ENCODE peak calls at places on chromosomes 11 and 22, in five cellular contexts. U is GM20000, T is A549, E is GM13977, Z is PC-3. B is an unnamed sample.

GRCh38 chr11:59142530-59143507 is at the start of gene FAM111A:
- DNase-seq in U (peak), T (peak), E (peak), Z (peak), B (peak)

GRCh38 chr11:131668867-131669780 is 298.7 kb downstream of the NTM start:
- DNase-seq in U (peak), T (peak), E (peak), Z (peak), B (peak)

GRCh38 chr11:34299962-34300350 is 57.9 kb downstream of the ABTB2 start:
- DNase-seq in U (no peak), T (no peak), E (no peak), Z (no peak), B (no peak)

GRCh38 chr22:48925450-48925849 is 902.2 kb downstream of the BRD1 start:
- DNase-seq in U (no peak), T (no peak), E (no peak), Z (no peak), B (no peak)

GRCh38 chr11:72085836-72086475 is 5.3 kb downstream of the LRRC51 start:
- DNase-seq in U (no peak), T (no peak), E (no peak), Z (no peak), B (no peak)

GRCh38 chr11:4523666-4524065 is 21.3 kb upstream of the OR52M1 start:
- DNase-seq in U (no peak), T (no peak), E (no peak), Z (no peak), B (no peak)

GRCh38 chr11:76152086-76152658 is 54.1 kb downstream of the WNT11 start:
- DNase-seq in U (peak), T (peak), E (peak), Z (peak), B (peak)

GRCh38 chr11:843086-843704 is 543 bp downstream of the TSPAN4 start:
- DNase-seq in U (no peak), T (no peak), E (no peak), Z (no peak), B (no peak)

GRCh38 chr22:34281738-34282137 is 361.5 kb upstream of the LARGE1 start:
- DNase-seq in U (no peak), T (no peak), E (no peak), Z (no peak), B (no peak)

GRCh38 chr22:26797910-26798309 is 140.5 kb downstream of the MIAT start:
- DNase-seq in U (no peak), T (peak), E (no peak), Z (no peak), B (no peak)

GRCh38 chr11:120126543-120126942 is 11.4 kb downstream of the TRIM29 start:
- DNase-seq in U (no peak), T (no peak), E (no peak), Z (no peak), B (no peak)

GRCh38 chr11:26201411-26201810 is 130.5 kb upstream of the ANO3 start:
- DNase-seq in U (no peak), T (peak), E (no peak), Z (peak), B (no peak)

GRCh38 chr11:46120361-46120710 is 918 bp downstream of the PHF21A start:
- DNase-seq in U (peak), T (no peak), E (no peak), Z (no peak), B (peak)

GRCh38 chr11:1844221-1845094 is 5.7 kb downstream of the TNNI2 start:
- DNase-seq in U (no peak), T (peak), E (no peak), Z (no peak), B (no peak)

GRCh38 chr22:46657655-46657953 is 37.4 kb downstream of the GRAMD4 start:
- DNase-seq in U (no peak), T (no peak), E (no peak), Z (no peak), B (no peak)

GRCh38 chr22:50031189-50032091 is 18.9 kb upstream of the IL17REL start:
- DNase-seq in U (no peak), T (no peak), E (no peak), Z (no peak), B (no peak)

GRCh38 chr11:88555018-88555828 is 217.7 kb upstream of the CTSC start:
- DNase-seq in U (no peak), T (peak), E (no peak), Z (peak), B (no peak)

GRCh38 chr11:111777094-111778046 is 11.2 kb upstream of the PPP2R1B start:
- DNase-seq in U (peak), T (peak), E (peak), Z (peak), B (no peak)

GRCh38 chr22:21457023-21457787 is 10.0 kb upstream of the TMEM191C start:
- DNase-seq in U (no peak), T (peak), E (no peak), Z (peak), B (no peak)

GRCh38 chr11:45651156-45651555 is 14.3 kb downstream of the CHST1 start:
- DNase-seq in U (no peak), T (no peak), E (no peak), Z (no peak), B (no peak)

GRCh38 chr22:48086246-48086645 is 1323.8 kb downstream of the TBC1D22A start:
- DNase-seq in U (no peak), T (no peak), E (no peak), Z (no peak), B (no peak)

GRCh38 chr22:24977370-24978230 is 25.1 kb downstream of the KIAA1671 start:
- DNase-seq in U (no peak), T (no peak), E (no peak), Z (no peak), B (peak)

GRCh38 chr22:42939941-42940653 is 74.9 kb downstream of the PACSIN2 start:
- DNase-seq in U (no peak), T (peak), E (no peak), Z (peak), B (no peak)

GRCh38 chr11:27495710-27496300 is 10.8 kb downstream of the LIN7C start:
- DNase-seq in U (no peak), T (no peak), E (no peak), Z (no peak), B (no peak)

GRCh38 chr11:86938900-86939880 is 16.0 kb downstream of the FZD4 start:
- DNase-seq in U (peak), T (peak), E (peak), Z (peak), B (no peak)
- TF ChIP-seq CTCF in U (peak), T (peak), E (peak), Z (peak), B (peak)

GRCh38 chr22:28440517-28441366 is 238.9 kb downstream of the TTC28 start:
- DNase-seq in U (no peak), T (no peak), E (no peak), Z (no peak), B (no peak)
- TF ChIP-seq CTCF in U (no peak), T (no peak), E (no peak), Z (no peak), B (no peak)

DNA sequence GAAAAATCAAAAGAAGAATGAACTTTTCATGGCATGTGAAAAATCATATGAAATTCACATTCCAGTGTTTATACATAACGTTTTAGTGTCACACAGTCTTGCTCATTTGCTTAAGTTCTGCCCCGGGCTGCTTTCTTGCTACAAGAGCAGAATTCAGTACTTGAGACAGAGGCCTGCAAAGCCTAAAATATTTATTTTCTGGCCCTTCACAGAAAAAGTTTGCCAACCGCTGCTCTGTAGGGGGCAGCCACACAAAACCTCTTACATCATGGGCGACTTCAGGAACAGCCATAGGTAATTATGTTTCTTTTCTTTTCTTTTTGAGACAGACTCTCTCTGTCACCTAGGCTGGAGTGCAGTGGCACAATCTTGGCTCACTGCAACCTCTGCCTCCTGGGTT is 1.0 kb upstream of the ATG2A start:
- DNase-seq in U (no peak), T (peak), E (no peak), Z (peak), B (peak)
- TF ChIP-seq CTCF in U (no peak), T (no peak), E (peak), Z (peak), B (no peak)

GRCh38 chr11:95451261-95451660 is 220.3 kb upstream of the SESN3 start:
- DNase-seq in U (no peak), T (no peak), E (no peak), Z (no peak), B (no peak)
- TF ChIP-seq CTCF in U (no peak), T (no peak), E (no peak), Z (no peak), B (no peak)

GRCh38 chr11:92267968-92268367 is 43.4 kb downstream of the FAT3 start:
- DNase-seq in U (no peak), T (no peak), E (no peak), Z (no peak), B (no peak)
- TF ChIP-seq CTCF in U (no peak), T (no peak), E (no peak), Z (no peak), B (no peak)